ENCODE peak calls at places on chromosomes 2 and 18, in eight cellular contexts. One of them, this sample, is unnamed.

GRCh38 chr2:241558532-241559488 is at the start of gene BOK:
- DNase-seq in HL-60: no peak
- DNase-seq in WTC11: peak
- DNase-seq in endodermal cell: peak
- DNase-seq in transverse colon: peak
- DNase-seq in A549: peak
- DNase-seq in foreskin fibroblast: peak
- DNase-seq in fibroblast of pulmonary artery: peak
- DNase-seq in this sample: peak

GRCh38 chr2:94999431-94999883 is 26.1 kb upstream of the MAL start:
- DNase-seq in HL-60: no peak
- DNase-seq in WTC11: no peak
- DNase-seq in endodermal cell: peak
- DNase-seq in transverse colon: no peak
- DNase-seq in A549: no peak
- DNase-seq in foreskin fibroblast: no peak
- DNase-seq in fibroblast of pulmonary artery: no peak
- DNase-seq in this sample: no peak

GRCh38 chr2:105323117-105323516 is 6.4 kb downstream of the TGFBRAP1 start:
- DNase-seq in HL-60: no peak
- DNase-seq in WTC11: no peak
- DNase-seq in endodermal cell: no peak
- DNase-seq in transverse colon: no peak
- DNase-seq in A549: no peak
- DNase-seq in foreskin fibroblast: no peak
- DNase-seq in fibroblast of pulmonary artery: no peak
- DNase-seq in this sample: no peak

GRCh38 chr2:226703501-226703900 is 96.1 kb downstream of the IRS1 start:
- DNase-seq in HL-60: no peak
- DNase-seq in WTC11: no peak
- DNase-seq in endodermal cell: no peak
- DNase-seq in transverse colon: no peak
- DNase-seq in A549: no peak
- DNase-seq in foreskin fibroblast: no peak
- DNase-seq in fibroblast of pulmonary artery: no peak
- DNase-seq in this sample: no peak

GRCh38 chr2:9178110-9178904 is 28.3 kb upstream of the ASAP2 start:
- DNase-seq in HL-60: no peak
- DNase-seq in WTC11: no peak
- DNase-seq in endodermal cell: peak
- DNase-seq in transverse colon: peak
- DNase-seq in A549: no peak
- DNase-seq in foreskin fibroblast: no peak
- DNase-seq in fibroblast of pulmonary artery: no peak
- DNase-seq in this sample: peak

GRCh38 chr2:59383473-59383872 is 1142.3 kb upstream of the FANCL start:
- DNase-seq in HL-60: no peak
- DNase-seq in WTC11: no peak
- DNase-seq in endodermal cell: no peak
- DNase-seq in transverse colon: no peak
- DNase-seq in A549: no peak
- DNase-seq in foreskin fibroblast: no peak
- DNase-seq in fibroblast of pulmonary artery: no peak
- DNase-seq in this sample: no peak

GRCh38 chr2:55175254-55176093 is 56.6 kb downstream of the CLHC1 start:
- DNase-seq in HL-60: peak
- DNase-seq in WTC11: no peak
- DNase-seq in endodermal cell: no peak
- DNase-seq in transverse colon: no peak
- DNase-seq in A549: peak
- DNase-seq in foreskin fibroblast: peak
- DNase-seq in fibroblast of pulmonary artery: peak
- DNase-seq in this sample: no peak

GRCh38 chr18:69838620-69839411 is 108.9 kb downstream of the CD226 start:
- DNase-seq in HL-60: no peak
- DNase-seq in WTC11: peak
- DNase-seq in endodermal cell: peak
- DNase-seq in transverse colon: no peak
- DNase-seq in A549: peak
- DNase-seq in foreskin fibroblast: no peak
- DNase-seq in fibroblast of pulmonary artery: no peak
- DNase-seq in this sample: peak

GRCh38 chr2:45177870-45178269 is 168.6 kb upstream of the SIX2 start:
- DNase-seq in HL-60: no peak
- DNase-seq in WTC11: no peak
- DNase-seq in endodermal cell: no peak
- DNase-seq in transverse colon: no peak
- DNase-seq in A549: peak
- DNase-seq in foreskin fibroblast: peak
- DNase-seq in fibroblast of pulmonary artery: peak
- DNase-seq in this sample: no peak

GRCh38 chr2:80054339-80054675 is 250.2 kb downstream of the LRRTM1 start:
- DNase-seq in HL-60: no peak
- DNase-seq in WTC11: no peak
- DNase-seq in endodermal cell: no peak
- DNase-seq in transverse colon: no peak
- DNase-seq in A549: no peak
- DNase-seq in foreskin fibroblast: no peak
- DNase-seq in fibroblast of pulmonary artery: no peak
- DNase-seq in this sample: no peak

GRCh38 chr18:44789704-44790103 is 109.0 kb downstream of the SETBP1 start:
- DNase-seq in HL-60: no peak
- DNase-seq in WTC11: no peak
- DNase-seq in endodermal cell: no peak
- DNase-seq in transverse colon: no peak
- DNase-seq in A549: peak
- DNase-seq in foreskin fibroblast: no peak
- DNase-seq in fibroblast of pulmonary artery: peak
- DNase-seq in this sample: peak

GRCh38 chr18:43800584-43800983 is 523.3 kb upstream of the SYT4 start:
- DNase-seq in HL-60: no peak
- DNase-seq in WTC11: no peak
- DNase-seq in endodermal cell: no peak
- DNase-seq in transverse colon: no peak
- DNase-seq in A549: no peak
- DNase-seq in foreskin fibroblast: no peak
- DNase-seq in fibroblast of pulmonary artery: no peak
- DNase-seq in this sample: no peak

GRCh38 chr2:29159125-29159524 is 43.9 kb downstream of the CLIP4 start:
- DNase-seq in HL-60: no peak
- DNase-seq in WTC11: no peak
- DNase-seq in endodermal cell: no peak
- DNase-seq in transverse colon: no peak
- DNase-seq in A549: no peak
- DNase-seq in foreskin fibroblast: no peak
- DNase-seq in fibroblast of pulmonary artery: no peak
- DNase-seq in this sample: no peak

GRCh38 chr18:31102020-31102684 is at the start of gene DSC2:
- DNase-seq in HL-60: no peak
- DNase-seq in WTC11: peak
- DNase-seq in endodermal cell: peak
- DNase-seq in transverse colon: peak
- DNase-seq in A549: peak
- DNase-seq in foreskin fibroblast: no peak
- DNase-seq in fibroblast of pulmonary artery: no peak
- DNase-seq in this sample: peak

GRCh38 chr18:79950440-79951341 is 762 bp downstream of the SLC66A2 start:
- DNase-seq in HL-60: no peak
- DNase-seq in WTC11: peak
- DNase-seq in endodermal cell: peak
- DNase-seq in transverse colon: peak
- DNase-seq in A549: no peak
- DNase-seq in foreskin fibroblast: no peak
- DNase-seq in fibroblast of pulmonary artery: no peak
- DNase-seq in this sample: no peak

GRCh38 chr18:26510337-26510736 is 38.0 kb downstream of the KCTD1 start:
- DNase-seq in HL-60: no peak
- DNase-seq in WTC11: no peak
- DNase-seq in endodermal cell: no peak
- DNase-seq in transverse colon: no peak
- DNase-seq in A549: no peak
- DNase-seq in foreskin fibroblast: no peak
- DNase-seq in fibroblast of pulmonary artery: peak
- DNase-seq in this sample: no peak

GRCh38 chr2:202036601-202037037 is 3.0 kb downstream of the FZD7 start:
- DNase-seq in HL-60: no peak
- DNase-seq in WTC11: peak
- DNase-seq in endodermal cell: peak
- DNase-seq in transverse colon: no peak
- DNase-seq in A549: no peak
- DNase-seq in foreskin fibroblast: no peak
- DNase-seq in fibroblast of pulmonary artery: no peak
- DNase-seq in this sample: no peak

GRCh38 chr2:206154197-206154596 is 5.0 kb downstream of the NDUFS1 start:
- DNase-seq in HL-60: no peak
- DNase-seq in WTC11: no peak
- DNase-seq in endodermal cell: no peak
- DNase-seq in transverse colon: no peak
- DNase-seq in A549: peak
- DNase-seq in foreskin fibroblast: no peak
- DNase-seq in fibroblast of pulmonary artery: peak
- DNase-seq in this sample: peak

GRCh38 chr2:10448208-10448645 is at the start of gene ODC1:
- DNase-seq in HL-60: peak
- DNase-seq in WTC11: peak
- DNase-seq in endodermal cell: peak
- DNase-seq in transverse colon: peak
- DNase-seq in A549: peak
- DNase-seq in foreskin fibroblast: peak
- DNase-seq in fibroblast of pulmonary artery: peak
- DNase-seq in this sample: peak

GRCh38 chr2:10449481-10449831 is 1.3 kb upstream of the ODC1 start:
- DNase-seq in HL-60: no peak
- DNase-seq in WTC11: no peak
- DNase-seq in endodermal cell: no peak
- DNase-seq in transverse colon: no peak
- DNase-seq in A549: no peak
- DNase-seq in foreskin fibroblast: no peak
- DNase-seq in fibroblast of pulmonary artery: no peak
- DNase-seq in this sample: no peak

GRCh38 chr2:10448646-10449480 is 736 bp upstream of the ODC1 start:
- DNase-seq in HL-60: peak
- DNase-seq in WTC11: peak
- DNase-seq in endodermal cell: peak
- DNase-seq in transverse colon: peak
- DNase-seq in A549: peak
- DNase-seq in foreskin fibroblast: no peak
- DNase-seq in fibroblast of pulmonary artery: peak
- DNase-seq in this sample: peak

GRCh38 chr2:10446631-10447030 is 1.5 kb downstream of the ODC1 start:
- DNase-seq in HL-60: no peak
- DNase-seq in WTC11: no peak
- DNase-seq in endodermal cell: no peak
- DNase-seq in transverse colon: no peak
- DNase-seq in A549: no peak
- DNase-seq in foreskin fibroblast: no peak
- DNase-seq in fibroblast of pulmonary artery: no peak
- DNase-seq in this sample: no peak

GRCh38 chr2:10447300-10448207 is 573 bp downstream of the ODC1 start:
- DNase-seq in HL-60: peak
- DNase-seq in WTC11: peak
- DNase-seq in endodermal cell: no peak
- DNase-seq in transverse colon: peak
- DNase-seq in A549: peak
- DNase-seq in foreskin fibroblast: peak
- DNase-seq in fibroblast of pulmonary artery: peak
- DNase-seq in this sample: no peak
- TF ChIP-seq CTCF in HL-60: no peak
- TF ChIP-seq CTCF in WTC11: no peak
- TF ChIP-seq CTCF in endodermal cell: peak
- TF ChIP-seq CTCF in transverse colon: peak
- TF ChIP-seq CTCF in A549: no peak
- TF ChIP-seq CTCF in foreskin fibroblast: no peak
- TF ChIP-seq CTCF in fibroblast of pulmonary artery: no peak
- TF ChIP-seq CTCF in this sample: no peak

DNA sequence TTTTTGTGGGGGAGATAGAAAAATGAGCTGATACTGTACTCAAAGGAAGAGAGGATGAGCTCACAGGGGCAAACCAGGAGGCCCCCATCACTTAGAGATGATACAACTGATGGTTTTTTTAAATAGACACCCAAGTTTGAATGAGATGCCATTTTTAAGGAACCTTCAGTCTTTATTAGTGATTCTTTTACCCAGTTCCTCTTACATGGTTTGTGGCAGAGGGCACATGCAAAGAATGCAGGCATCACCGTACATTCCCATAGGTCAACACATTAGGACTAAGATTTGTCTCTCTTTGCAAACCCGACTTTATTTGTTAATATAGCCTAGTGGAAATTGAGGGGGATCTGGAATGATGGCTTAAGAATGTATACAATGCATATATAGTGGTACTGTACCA is 250.9 kb downstream of the ASXL3 start:
- DNase-seq in HL-60: no peak
- DNase-seq in WTC11: no peak
- DNase-seq in endodermal cell: no peak
- DNase-seq in transverse colon: no peak
- DNase-seq in A549: no peak
- DNase-seq in foreskin fibroblast: no peak
- DNase-seq in fibroblast of pulmonary artery: no peak
- DNase-seq in this sample: no peak
- TF ChIP-seq CTCF in HL-60: no peak
- TF ChIP-seq CTCF in WTC11: no peak
- TF ChIP-seq CTCF in endodermal cell: no peak
- TF ChIP-seq CTCF in transverse colon: no peak
- TF ChIP-seq CTCF in A549: no peak
- TF ChIP-seq CTCF in foreskin fibroblast: no peak
- TF ChIP-seq CTCF in fibroblast of pulmonary artery: no peak
- TF ChIP-seq CTCF in this sample: no peak

DNA sequence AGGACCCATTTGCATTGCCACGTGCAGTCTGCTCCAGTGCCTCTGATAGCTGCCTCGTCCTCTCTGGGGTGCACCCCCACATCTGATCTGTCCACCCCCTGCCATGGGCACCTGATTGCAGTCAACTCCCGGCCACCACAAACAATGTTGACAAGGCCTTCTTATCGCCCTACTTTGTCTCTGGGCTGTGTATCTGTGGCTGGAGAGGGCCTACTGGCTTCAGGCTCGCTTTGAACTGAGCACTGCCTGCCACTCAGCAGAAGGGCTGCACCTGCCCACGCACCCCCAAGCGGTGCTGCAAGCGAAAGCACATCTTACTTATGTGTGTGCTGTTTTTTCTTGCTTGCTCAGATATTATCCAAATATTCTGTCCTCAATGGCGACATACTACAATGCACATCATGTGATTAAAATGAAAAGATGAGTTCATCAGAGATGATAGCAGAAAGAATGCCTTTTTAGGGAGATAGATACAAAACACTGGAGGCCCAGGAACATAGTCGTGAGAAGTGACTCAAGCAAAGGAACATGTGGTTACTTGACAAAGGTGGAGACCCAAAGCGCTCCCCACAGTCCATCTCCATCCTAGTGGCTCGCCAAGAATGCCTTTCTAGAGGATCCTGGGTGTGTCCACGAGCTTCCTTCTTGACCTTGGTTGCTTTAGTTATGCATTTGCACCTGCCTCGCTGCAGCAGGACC is 28.8 kb downstream of the FBLN7 start:
- DNase-seq in HL-60: no peak
- DNase-seq in WTC11: no peak
- DNase-seq in endodermal cell: no peak
- DNase-seq in transverse colon: no peak
- DNase-seq in A549: no peak
- DNase-seq in foreskin fibroblast: no peak
- DNase-seq in fibroblast of pulmonary artery: no peak
- DNase-seq in this sample: no peak
- TF ChIP-seq CTCF in HL-60: no peak
- TF ChIP-seq CTCF in WTC11: no peak
- TF ChIP-seq CTCF in endodermal cell: no peak
- TF ChIP-seq CTCF in transverse colon: no peak
- TF ChIP-seq CTCF in A549: no peak
- TF ChIP-seq CTCF in foreskin fibroblast: no peak
- TF ChIP-seq CTCF in fibroblast of pulmonary artery: no peak
- TF ChIP-seq CTCF in this sample: no peak

GRCh38 chr2:160432633-160433032 is 61.0 kb downstream of the RBMS1 start:
- DNase-seq in HL-60: no peak
- DNase-seq in WTC11: no peak
- DNase-seq in endodermal cell: peak
- DNase-seq in transverse colon: peak
- DNase-seq in A549: peak
- DNase-seq in foreskin fibroblast: peak
- DNase-seq in fibroblast of pulmonary artery: peak
- DNase-seq in this sample: no peak
- TF ChIP-seq CTCF in HL-60: no peak
- TF ChIP-seq CTCF in WTC11: no peak
- TF ChIP-seq CTCF in endodermal cell: peak
- TF ChIP-seq CTCF in transverse colon: no peak
- TF ChIP-seq CTCF in A549: no peak
- TF ChIP-seq CTCF in foreskin fibroblast: no peak
- TF ChIP-seq CTCF in fibroblast of pulmonary artery: no peak
- TF ChIP-seq CTCF in this sample: no peak

This sample was measured in Caco-2.